ENCODE peak calls at places on chromosomes 3 and 15, in six cellular contexts. J is heart left ventricle; S is ovary; Z is CD8-positive, alpha-beta T cell; W is neuronal stem cell; L is A549. V is an unnamed sample.

GRCh38 chr15:57458255-57458850 is 82.0 kb downstream of the CGNL1 start:
- DNase-seq in L (no peak), J (no peak), W (no peak), S (no peak), Z (no peak), V (no peak)

GRCh38 chr3:149352556-149352955 is 19.1 kb upstream of the TM4SF18 start:
- DNase-seq in L (peak; percentile 82), Z (no peak), S (peak; percentile 44), J (peak; percentile 54), W (peak; percentile 27), V (peak; percentile 72)

GRCh38 chr3:114214542-114215341 is 22.6 kb downstream of the ZNF80 start:
- DNase-seq in S (no peak), J (no peak), W (no peak), Z (peak; percentile 51), L (no peak), V (no peak)

GRCh38 chr3:168539909-168540308 is 444.2 kb upstream of the GOLIM4 start:
- DNase-seq in L (no peak), W (no peak), S (no peak), J (no peak), Z (no peak), V (no peak)

GRCh38 chr15:22979069-22979698 is 984 bp downstream of the CYFIP1 start:
- DNase-seq in W (peak; percentile 38), Z (no peak), J (peak; percentile 64), L (peak; percentile 73), S (peak; percentile 48), V (peak; percentile 66)

GRCh38 chr15:82919231-82919886 is 33.2 kb downstream of the HOMER2 start:
- DNase-seq in J (peak; percentile 50), S (peak; percentile 54), Z (no peak), L (peak; percentile 23), W (no peak), V (peak; percentile 96)

GRCh38 chr3:111763968-111764367 is 95.1 kb upstream of the PHLDB2 start:
- DNase-seq in S (no peak), L (no peak), J (no peak), W (no peak), Z (no peak), V (no peak)

GRCh38 chr15:81767076-81767475 is 278.7 kb downstream of the MEX3B start:
- DNase-seq in L (no peak), W (no peak), Z (no peak), J (no peak), S (no peak), V (no peak)

GRCh38 chr3:154844863-154845262 is 235.3 kb upstream of the MME start:
- DNase-seq in S (no peak), W (no peak), Z (no peak), L (no peak), J (no peak), V (no peak)

DNA sequence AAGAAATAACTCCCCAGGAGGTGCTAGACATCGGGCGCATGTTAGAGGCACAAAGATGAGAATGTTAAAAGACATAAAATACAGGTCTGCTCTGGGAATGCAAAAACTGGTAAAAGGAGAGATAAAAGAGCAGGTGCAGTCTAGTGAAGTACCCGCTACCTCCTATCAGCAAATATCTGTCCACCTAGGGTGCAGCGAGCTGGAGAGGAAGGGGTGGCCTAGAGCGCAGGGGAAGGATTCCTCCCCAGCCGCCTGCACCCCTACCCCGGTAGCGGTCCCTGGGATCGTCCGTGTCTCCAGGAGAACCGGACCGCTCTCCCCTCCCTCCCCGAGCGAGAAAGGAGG is 230 bp upstream of the ZNF662 start:
- DNase-seq in S (no peak), W (no peak), Z (no peak), L (no peak), J (no peak), V (no peak)
- H3K27ac ChIP-seq in S (peak overlapping the region; percentile 48), W (no peak overlapping the region), Z (no peak overlapping the region), L (no peak overlapping the region), J (no peak overlapping the region), V (peak overlapping the region; percentile 54)

GRCh38 chr3:15347104-15347736 is 14.8 kb upstream of the SH3BP5 start:
- DNase-seq in S (no peak), L (no peak), J (no peak), W (no peak), Z (no peak), V (no peak)
- H3K27ac ChIP-seq in S (no peak overlapping the region), L (no peak overlapping the region), J (no peak overlapping the region), W (no peak overlapping the region), Z (no peak overlapping the region), V (no peak overlapping the region)

GRCh38 chr3:197714251-197714650 is 22.5 kb downstream of the RUBCN start:
- DNase-seq in Z (no peak), W (no peak), S (no peak), J (no peak), L (no peak), V (no peak)
- H3K27ac ChIP-seq in Z (no peak overlapping the region), W (no peak overlapping the region), S (no peak overlapping the region), J (no peak overlapping the region), L (peak overlapping the region; percentile 95), V (no peak overlapping the region)

DNA sequence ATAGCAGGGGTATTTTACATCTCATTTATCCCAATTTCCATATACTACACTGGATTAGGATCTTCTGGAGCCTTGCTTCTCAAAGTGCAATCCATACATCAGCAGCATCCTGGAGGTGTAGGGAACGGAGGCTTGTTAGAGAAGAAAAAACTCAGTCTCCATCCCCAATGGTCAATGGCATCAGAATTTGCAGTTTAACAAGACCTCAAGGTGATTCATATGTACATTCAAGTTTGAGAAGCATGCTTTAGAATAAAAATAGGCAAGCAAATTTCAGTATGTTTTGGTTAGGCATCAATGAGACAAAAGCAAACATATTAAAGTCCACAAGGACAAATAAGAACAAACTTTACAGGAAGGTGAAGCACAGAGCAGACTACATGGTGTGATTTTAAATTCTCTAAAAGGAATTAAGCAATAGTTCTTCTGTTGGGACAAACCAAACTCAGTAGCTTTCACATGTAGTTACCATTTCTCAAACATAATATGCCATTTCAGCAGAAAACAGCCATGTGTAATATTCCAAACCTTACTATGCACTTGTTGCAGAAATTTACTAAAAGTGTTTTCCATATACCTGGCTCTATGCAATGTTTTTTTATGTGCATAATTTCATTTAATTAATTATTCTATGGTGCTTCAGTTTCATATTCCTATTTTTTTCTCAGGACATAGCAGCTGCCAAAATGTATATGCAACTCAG is 360.3 kb upstream of the NECTIN3 start:
- DNase-seq in L (no peak), Z (no peak), S (no peak), W (no peak), J (no peak), V (no peak)
- H3K27ac ChIP-seq in L (no peak overlapping the region), Z (no peak overlapping the region), S (no peak overlapping the region), W (no peak overlapping the region), J (no peak overlapping the region), V (no peak overlapping the region)

GRCh38 chr3:37941608-37942540 is 48.7 kb upstream of the VILL start:
- DNase-seq in L (no peak), S (no peak), W (no peak), Z (no peak), J (no peak), V (no peak)

GRCh38 chr3:37943631-37944242 is 46.8 kb upstream of the VILL start:
- DNase-seq in J (no peak), W (no peak), L (no peak), S (no peak), Z (no peak), V (no peak)

GRCh38 chr3:37944243-37944955 is 46.2 kb upstream of the VILL start:
- DNase-seq in Z (no peak), W (no peak), S (no peak), L (no peak), J (no peak), V (no peak)

GRCh38 chr3:37943126-37943525 is 47.5 kb upstream of the VILL start:
- DNase-seq in Z (no peak), S (no peak), L (no peak), W (no peak), J (no peak), V (no peak)

DNA sequence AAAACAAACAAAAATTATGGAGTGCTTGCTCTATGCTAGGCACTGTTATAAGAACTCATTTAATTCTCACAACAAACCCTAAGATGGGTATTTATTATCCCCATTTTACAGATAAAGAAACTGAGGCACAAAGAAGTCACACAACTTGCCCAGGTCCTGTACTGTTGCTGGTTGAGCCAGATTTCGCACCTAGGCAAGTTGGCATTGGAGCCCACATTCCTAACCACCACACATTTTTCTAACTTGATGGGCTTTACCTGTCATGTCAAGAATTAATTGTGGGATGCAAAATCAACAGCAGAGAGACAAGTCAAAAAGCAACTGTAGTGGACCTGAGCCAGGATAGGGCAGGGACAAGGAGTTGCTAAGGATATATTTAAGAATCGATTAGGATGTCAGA is 47.9 kb upstream of the VILL start:
- DNase-seq in Z (no peak), S (no peak), L (no peak), W (no peak), J (no peak), V (no peak)
- H3K27ac ChIP-seq in Z (no peak overlapping the region), S (no peak overlapping the region), L (no peak overlapping the region), W (no peak overlapping the region), J (peak overlapping the region; percentile 19), V (no peak overlapping the region)

GRCh38 chr15:63694184-63694583 is 97.0 kb downstream of the FBXL22 start:
- DNase-seq in W (no peak), S (no peak), L (no peak), J (no peak), Z (no peak), V (no peak)

GRCh38 chr15:63701365-63701764 is 104.2 kb downstream of the FBXL22 start:
- DNase-seq in S (no peak), J (no peak), Z (no peak), W (no peak), L (no peak), V (no peak)

GRCh38 chr15:63698731-63699130 is 101.5 kb downstream of the FBXL22 start:
- DNase-seq in L (no peak), Z (no peak), J (no peak), S (no peak), W (no peak), V (no peak)

GRCh38 chr15:63703641-63704040 is 106.5 kb downstream of the FBXL22 start:
- DNase-seq in J (no peak), S (no peak), Z (no peak), L (no peak), W (no peak), V (no peak)

GRCh38 chr15:63699391-63699790 is 102.2 kb downstream of the FBXL22 start:
- DNase-seq in S (no peak), L (no peak), J (no peak), Z (no peak), W (no peak), V (no peak)
- H3K27ac ChIP-seq in S (no peak overlapping the region), L (no peak overlapping the region), J (no peak overlapping the region), Z (no peak overlapping the region), W (no peak overlapping the region), V (no peak overlapping the region)